ENCODE peak calls at places on chromosomes 2 and 18, in eight cellular contexts. U is fibroblast of lung, Z is HCT116, G is neural progenitor cell, K is HepG2, L is A673, X is MM.1S, A is PC-3. O is an unnamed sample.
A peak's percentile ranks its signal among the peaks of the same experiment; 100 is the strongest.

GRCh38 chr2:23563673-23564617 is 179.0 kb downstream of the KLHL29 start:
- DNase-seq in K (no peak), X (no peak), L (no peak), U (peak; percentile 92), Z (no peak), A (no peak), G (peak; percentile 67), O (peak; percentile 39)

GRCh38 chr2:180334514-180334913 is 327.4 kb upstream of the CWC22 start:
- DNase-seq in X (peak; percentile 12), G (no peak), K (no peak), A (no peak), L (no peak), U (no peak), Z (no peak), O (no peak)

GRCh38 chr2:28626376-28626775 is 125.3 kb upstream of the PPP1CB start:
- DNase-seq in U (no peak), X (no peak), A (no peak), Z (no peak), G (no peak), L (no peak), K (no peak), O (no peak)

GRCh38 chr2:19020144-19021099 is 338.0 kb downstream of the OSR1 start:
- DNase-seq in U (no peak), L (no peak), K (peak; percentile 80), A (no peak), G (no peak), X (no peak), Z (no peak), O (no peak)

GRCh38 chr2:207008105-207008990 is 69.0 kb downstream of the CPO start:
- DNase-seq in X (peak; percentile 16), A (peak; percentile 12), Z (no peak), G (peak; percentile 88), U (no peak), K (no peak), L (peak; percentile 25), O (no peak)

GRCh38 chr2:174067815-174068214 is 102.6 kb upstream of the SP3 start:
- DNase-seq in Z (no peak), X (no peak), K (no peak), A (no peak), L (no peak), U (no peak), G (no peak), O (no peak)

GRCh38 chr2:85994421-85994777 is 105.6 kb upstream of the ST3GAL5 start:
- DNase-seq in G (no peak), L (no peak), U (no peak), X (peak; percentile 8), A (no peak), K (no peak), Z (no peak), O (no peak)

GRCh38 chr2:85770369-85770768 is 16.6 kb downstream of the ATOH8 start:
- DNase-seq in L (no peak), G (no peak), U (no peak), X (no peak), A (no peak), K (no peak), Z (no peak), O (peak; percentile 43)

GRCh38 chr18:24054130-24054529 is 39.6 kb downstream of the TTC39C start:
- DNase-seq in A (no peak), K (no peak), U (peak; percentile 69), L (no peak), G (no peak), Z (no peak), X (no peak), O (peak; percentile 84)

GRCh38 chr2:101064868-101065549 is 62.9 kb downstream of the RPL31 start:
- DNase-seq in Z (peak; percentile 57), K (peak; percentile 98), U (peak; percentile 27), X (no peak), L (no peak), G (no peak), A (peak; percentile 91), O (peak; percentile 13)

GRCh38 chr2:102599486-102599885 is 19.9 kb upstream of the SLC9A2 start:
- DNase-seq in U (no peak), A (no peak), K (no peak), L (no peak), Z (no peak), X (no peak), G (no peak), O (no peak)

GRCh38 chr2:158125756-158126498 is 24.3 kb downstream of the UPP2 start:
- DNase-seq in A (no peak), G (no peak), L (no peak), X (no peak), Z (no peak), U (no peak), K (no peak), O (no peak)

GRCh38 chr2:29260151-29260772 is 145.0 kb downstream of the CLIP4 start:
- DNase-seq in A (peak; percentile 71), U (peak; percentile 25), L (peak; percentile 46), Z (no peak), G (no peak), X (no peak), K (no peak), O (peak; percentile 61)

GRCh38 chr2:240714747-240715725 is 23.4 kb downstream of the AQP12A start:
- DNase-seq in A (no peak), X (no peak), L (no peak), G (no peak), Z (no peak), U (no peak), K (no peak), O (no peak)

GRCh38 chr18:10343778-10344177 is 110.7 kb upstream of the APCDD1 start:
- DNase-seq in Z (no peak), G (no peak), U (no peak), K (no peak), L (no peak), A (no peak), X (no peak), O (no peak)

DNA sequence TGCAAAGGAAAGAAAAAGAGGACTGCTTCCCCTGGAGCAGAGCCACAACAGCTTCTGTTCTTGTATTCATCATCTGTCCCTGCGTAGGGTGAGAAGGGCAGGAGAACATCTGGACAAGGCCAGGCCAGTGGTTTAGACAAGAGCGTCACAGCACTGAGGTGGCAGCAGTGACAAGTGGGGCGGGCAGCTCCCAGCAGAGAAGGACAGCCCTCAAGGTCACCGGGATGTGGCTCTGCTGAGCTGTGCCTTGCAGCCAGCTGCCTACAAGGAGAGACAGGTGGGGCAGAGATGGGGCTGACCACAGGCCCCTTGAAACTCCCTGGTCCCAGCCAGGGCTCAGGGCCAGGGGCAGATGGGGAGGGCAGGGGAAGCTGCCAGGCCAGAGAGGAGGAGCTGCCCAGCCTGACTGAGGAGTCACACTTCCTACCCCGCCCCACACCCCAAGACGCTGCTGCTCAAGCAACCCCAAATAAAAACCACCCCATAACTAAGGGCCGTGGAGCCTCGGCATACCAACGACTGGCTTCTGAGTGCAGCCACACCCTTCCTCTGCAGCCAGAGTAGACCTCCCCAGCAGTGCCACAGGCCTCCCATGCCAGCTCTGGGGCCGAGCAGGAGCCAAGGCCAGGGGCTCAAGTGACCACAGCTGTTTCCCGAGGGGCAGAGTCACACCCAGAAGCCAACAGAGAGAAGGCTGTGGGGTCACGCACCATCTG is 5.4 kb downstream of the RAB11FIP5 start:
- DNase-seq in L (no peak), A (no peak), G (no peak), U (peak; percentile 60), K (no peak), Z (no peak), X (peak; percentile 16), O (no peak)
- H3K27ac ChIP-seq in L (no peak overlapping the region), A (no peak overlapping the region), G (no peak overlapping the region), U (peak overlapping the region; percentile 26), K (no peak overlapping the region), Z (no peak overlapping the region), X (peak overlapping the region; percentile 65), O (no peak overlapping the region)

GRCh38 chr2:99374747-99375146 is 37.6 kb downstream of the EIF5B start:
- DNase-seq in U (no peak), G (no peak), Z (no peak), K (no peak), A (no peak), X (no peak), L (no peak), O (no peak)

GRCh38 chr2:99376254-99376864 is 39.2 kb downstream of the EIF5B start:
- DNase-seq in Z (no peak), U (no peak), L (no peak), G (no peak), A (no peak), K (no peak), X (no peak), O (no peak)

GRCh38 chr2:99382163-99382562 is 45.0 kb downstream of the EIF5B start:
- DNase-seq in L (no peak), A (no peak), K (peak; percentile 28), G (no peak), U (no peak), Z (no peak), X (no peak), O (no peak)

GRCh38 chr2:99380376-99381010 is 43.3 kb downstream of the EIF5B start:
- DNase-seq in G (no peak), Z (no peak), K (no peak), X (peak; percentile 10), L (peak; percentile 27), U (no peak), A (no peak), O (peak; percentile 39)

GRCh38 chr2:99377879-99378278 is 40.7 kb downstream of the EIF5B start:
- DNase-seq in U (no peak), Z (no peak), L (no peak), G (no peak), A (no peak), X (peak; percentile 27), K (no peak), O (no peak)
- TF ChIP-seq EZH2 in U (no peak), Z (no peak), L (no peak), G (no peak), A (no peak), X (no peak), K (no peak), O (no peak)

GRCh38 chr2:205696541-205697441 is 14.5 kb downstream of the NRP2 start:
- DNase-seq in K (peak; percentile 64), G (peak; percentile 57), L (no peak), Z (no peak), X (no peak), A (no peak), U (no peak), O (peak; percentile 91)
- TF ChIP-seq CTCF in K (peak; percentile 89), G (peak; percentile 50), L (no peak), Z (peak; percentile 42), X (no peak), A (peak; percentile 34), U (no peak), O (peak; percentile 30)

DNA sequence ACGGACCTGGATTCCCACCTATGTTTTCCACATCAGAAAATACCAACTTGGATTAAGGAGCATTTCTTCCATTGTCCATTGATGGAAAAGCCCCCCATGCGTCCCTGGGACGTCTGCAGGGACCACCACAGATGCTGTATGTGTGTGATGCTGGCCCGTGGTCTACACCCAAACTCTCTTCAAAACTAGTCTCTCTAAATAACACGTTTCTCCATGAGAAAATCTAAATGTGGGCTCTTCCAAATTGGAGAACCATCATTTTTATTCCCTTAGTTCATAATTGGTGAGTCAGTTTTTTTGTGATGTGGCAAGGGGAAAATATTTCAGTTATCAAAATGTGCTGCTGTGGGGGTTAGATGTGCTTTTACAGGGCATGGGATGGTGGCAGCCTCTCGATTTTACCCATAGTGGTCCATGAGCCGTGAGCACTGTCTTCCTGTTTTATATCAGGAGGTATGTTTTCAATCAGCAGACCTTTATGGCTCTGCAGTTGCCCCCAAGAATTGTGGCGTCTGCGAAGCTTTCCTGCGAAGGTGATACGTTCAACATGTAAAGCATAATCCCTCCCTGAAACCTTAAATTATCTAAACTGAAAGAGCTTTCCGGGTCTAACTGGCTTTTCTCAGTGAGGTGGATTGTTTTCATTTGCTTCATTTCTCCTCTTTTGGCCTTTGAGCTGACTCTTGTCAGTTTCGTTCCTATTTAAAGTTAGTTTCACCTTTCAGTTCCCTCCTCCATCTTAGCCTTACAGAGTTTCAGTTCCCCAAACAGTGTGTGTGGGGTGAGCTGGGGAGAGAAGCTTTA is 78.3 kb downstream of the SETBP1 start:
- DNase-seq in U (no peak), K (no peak), Z (no peak), G (no peak), X (peak; percentile 95), L (no peak), A (no peak), O (no peak)
- H3K27ac ChIP-seq in U (no peak overlapping the region), K (no peak overlapping the region), Z (no peak overlapping the region), G (no peak overlapping the region), X (peak overlapping the region; percentile 98), L (no peak overlapping the region), A (no peak overlapping the region), O (no peak overlapping the region)

O was measured in astrocyte.